ENCODE peak calls at places on chromosomes 11 and 22, in six cellular contexts. B is foreskin fibroblast; L is stimulated activated CD4-positive, alpha-beta T cell treated with anti-CD3 and anti-CD28 coated beads, TNF-alpha, amount 100 ng/mL, for 1 hour; X is midbrain; T is AG10803; D is activated effector memory CD4-positive, alpha-beta T cell treated with anti-CD3 and anti-CD28 coated beads, Interleukin-2, amount 50 U/mL, for 16 hours. E is an unnamed sample.

GRCh38 chr11:83185767-83186166 is 7.7 kb upstream of the ANKRD42 start:
- DNase-seq in T (no peak), L (no peak), B (no peak), X (no peak), D (no peak), E (no peak)

GRCh38 chr11:73258104-73258684 is 13.9 kb upstream of the P2RY6 start:
- DNase-seq in T (no peak), L (no peak), B (no peak), D (peak; percentile 25), X (no peak), E (peak; percentile 47)

GRCh38 chr22:48979482-48979881 is 848.2 kb downstream of the BRD1 start:
- DNase-seq in B (no peak), D (no peak), L (no peak), T (no peak), X (no peak), E (no peak)

GRCh38 chr11:123174196-123175183 is 20.6 kb downstream of the CLMP start:
- DNase-seq in T (peak; percentile 99), D (no peak), B (peak; percentile 97), X (no peak), L (no peak), E (peak; percentile 81)

GRCh38 chr11:35608502-35608901 is 9.8 kb upstream of the FJX1 start:
- DNase-seq in L (no peak), T (no peak), D (no peak), X (no peak), B (no peak), E (no peak)

GRCh38 chr11:130761560-130762220 is 154.6 kb downstream of the SNX19 start:
- DNase-seq in X (no peak), D (no peak), B (no peak), L (no peak), T (no peak), E (no peak)

GRCh38 chr11:103581680-103582265 is 454.7 kb upstream of the DDI1 start:
- DNase-seq in T (no peak), X (no peak), L (no peak), D (no peak), B (peak; percentile 12), E (no peak)

GRCh38 chr11:69089258-69089657 is 40.5 kb downstream of the TPCN2 start:
- DNase-seq in L (no peak), X (no peak), B (peak; percentile 90), T (peak; percentile 82), D (no peak), E (peak; percentile 80)

GRCh38 chr22:34334893-34335292 is 414.6 kb upstream of the LARGE1 start:
- DNase-seq in D (no peak), B (no peak), T (no peak), X (no peak), L (no peak), E (no peak)

GRCh38 chr11:60748821-60749220 is 7.8 kb upstream of the MS4A15 start:
- DNase-seq in D (no peak), T (no peak), X (no peak), B (no peak), L (no peak), E (no peak)

GRCh38 chr11:73140213-73141030 is 1.7 kb downstream of the FCHSD2 start:
- DNase-seq in B (peak; percentile 52), X (peak; percentile 36), D (peak; percentile 65), T (peak; percentile 29), L (no peak), E (no peak)

GRCh38 chr11:100776212-100776896 is 89.3 kb downstream of the ARHGAP42 start:
- DNase-seq in T (peak; percentile 22), B (peak; percentile 13), L (no peak), X (no peak), D (no peak), E (no peak)

GRCh38 chr11:44313701-44314489 is 4.0 kb upstream of the ALX4 start:
- DNase-seq in D (no peak), X (no peak), L (no peak), B (no peak), T (peak; percentile 48), E (peak; percentile 36)

GRCh38 chr11:12354750-12355545 is 22.4 kb upstream of the PARVA start:
- DNase-seq in L (no peak), B (no peak), D (no peak), T (no peak), X (no peak), E (no peak)

GRCh38 chr11:58059011-58059358 is 28.2 kb downstream of the OR6Q1 start:
- DNase-seq in X (no peak), B (peak; percentile 41), L (no peak), D (no peak), T (peak; percentile 92), E (no peak)

GRCh38 chr11:86091566-86091965 is 22.7 kb upstream of the PICALM start:
- DNase-seq in X (peak; percentile 28), L (no peak), D (no peak), B (peak; percentile 46), T (peak; percentile 95), E (no peak)

GRCh38 chr11:35553021-35553420 is 27.6 kb upstream of the PAMR1 start:
- DNase-seq in X (no peak), L (no peak), D (no peak), B (no peak), T (peak; percentile 38), E (no peak)

GRCh38 chr11:44746894-44747293 is 20.1 kb downstream of the TSPAN18 start:
- DNase-seq in D (no peak), B (no peak), L (no peak), X (peak; percentile 58), T (peak; percentile 35), E (peak; percentile 77)

GRCh38 chr11:80872116-80872728 is 1431.4 kb upstream of the TENM4 start:
- DNase-seq in T (no peak), D (no peak), X (no peak), L (no peak), B (no peak), E (no peak)

GRCh38 chr11:19393941-19394340 is 153.2 kb upstream of the E2F8 start:
- DNase-seq in D (no peak), B (peak; percentile 84), L (no peak), X (no peak), T (peak; percentile 61), E (no peak)

GRCh38 chr11:61532136-61533038 is 23.8 kb downstream of the LRRC10B start:
- DNase-seq in D (peak; percentile 78), X (no peak), L (peak; percentile 32), T (no peak), B (peak; percentile 57), E (no peak)

GRCh38 chr11:7573193-7573557 is 59.4 kb downstream of the PPFIBP2 start:
- DNase-seq in B (peak; percentile 58), T (peak; percentile 74), L (no peak), D (no peak), X (no peak), E (no peak)

E was measured in posterior vena cava.